ENCODE peak calls at places on chromosome 6, in nine cellular contexts. E is tibial nerve, F is A673, X is HTR-8/SVneo, K is amygdala, Y is non-pigmented ciliary epithelial cell, J is hepatocyte, B is foreskin fibroblast, L is astrocyte of the spinal cord. G is an unnamed sample.

GRCh38 chr6:143967861-143968498 is 40.1 kb downstream of the PLAGL1 start:
- DNase-seq in L (peak), J (no peak), X (no peak), K (no peak), B (peak), F (no peak), E (no peak), Y (no peak), G (no peak)

GRCh38 chr6:20630617-20631448 is 96.6 kb downstream of the CDKAL1 start:
- DNase-seq in B (no peak), Y (no peak), K (no peak), F (no peak), X (no peak), L (no peak), J (no peak), E (no peak), G (no peak)

GRCh38 chr6:148407372-148407771 is 64.7 kb downstream of the SASH1 start:
- DNase-seq in B (peak), L (peak), K (no peak), F (no peak), Y (peak), J (no peak), E (no peak), X (peak), G (no peak)

GRCh38 chr6:170048615-170049256 is 242.1 kb downstream of the DLL1 start:
- DNase-seq in E (no peak), L (no peak), X (no peak), K (no peak), B (peak), J (no peak), Y (no peak), F (no peak), G (no peak)

GRCh38 chr6:159267165-159267564 is 98.0 kb downstream of the FNDC1 start:
- DNase-seq in J (peak), F (peak), X (no peak), B (peak), Y (no peak), K (no peak), E (no peak), L (no peak), G (no peak)

GRCh38 chr6:25041676-25042598 is 106.2 kb upstream of the RIPOR2 start:
- DNase-seq in Y (no peak), X (no peak), L (no peak), K (no peak), E (no peak), J (no peak), F (no peak), B (no peak), G (no peak)

GRCh38 chr6:170124836-170125235 is 166.0 kb downstream of the DLL1 start:
- DNase-seq in L (no peak), F (no peak), J (peak), X (no peak), Y (no peak), K (no peak), B (no peak), E (no peak), G (no peak)

GRCh38 chr6:151452750-151453427 is 963 bp upstream of the RMND1 start:
- DNase-seq in F (peak), B (peak), X (no peak), Y (no peak), J (peak), K (no peak), E (no peak), L (peak), G (no peak)

GRCh38 chr6:47180633-47181032 is 129.1 kb downstream of the TNFRSF21 start:
- DNase-seq in Y (no peak), B (peak), F (peak), J (peak), L (peak), K (no peak), X (no peak), E (no peak), G (no peak)

GRCh38 chr6:106163966-106164877 is 78.1 kb downstream of the PRDM1 start:
- DNase-seq in F (no peak), E (no peak), K (no peak), B (peak), L (peak), J (peak), Y (no peak), X (no peak), G (no peak)

GRCh38 chr6:106799008-106799952 is 169.9 kb downstream of the QRSL1 start:
- DNase-seq in E (no peak), X (peak), J (peak), L (peak), B (no peak), K (no peak), F (peak), Y (peak), G (no peak)

GRCh38 chr6:1984346-1984994 is 260.9 kb downstream of the GMDS start:
- DNase-seq in F (no peak), K (no peak), B (no peak), Y (no peak), J (no peak), L (no peak), E (no peak), X (no peak), G (no peak)

GRCh38 chr6:164098857-164099534 is 684.5 kb downstream of the QKI start:
- DNase-seq in L (peak), Y (no peak), B (peak), J (peak), K (no peak), F (no peak), X (no peak), E (no peak), G (no peak)

GRCh38 chr6:117265425-117266266 is at the start of gene VGLL2:
- DNase-seq in E (no peak), K (no peak), J (peak), B (peak), X (peak), F (peak), L (peak), Y (no peak), G (no peak)

G was measured in iPS DF 19.7.